ENCODE peak calls at places on chromosomes 13 and 19, in nine cellular contexts. D, K, A, Q, G, F, P, Z and L are unnamed samples.
A peak's percentile ranks its signal among the peaks of the same experiment; 100 is the strongest.

GRCh38 chr19:41926028-41926860 is 2.0 kb downstream of the ERFL start:
- DNase-seq in G (no peak), Q (no peak), D (no peak), P (no peak), Z (no peak), A (no peak), K (no peak), F (no peak), L (no peak)

GRCh38 chr13:42746846-42747245 is 34.5 kb upstream of the FAM216B start:
- DNase-seq in G (peak; percentile 33), Z (no peak), A (no peak), Q (no peak), P (peak; percentile 58), D (no peak), K (no peak), F (no peak), L (no peak)

GRCh38 chr13:114047358-114047881 is 73.5 kb upstream of the C13orf46 start:
- DNase-seq in D (no peak), Z (peak; percentile 63), A (no peak), K (no peak), P (peak; percentile 43), F (no peak), G (no peak), Q (no peak), L (peak; percentile 70)

GRCh38 chr13:97003071-97003470 is 8.8 kb upstream of the OXGR1 start:
- DNase-seq in Q (no peak), K (no peak), D (no peak), F (no peak), A (no peak), P (no peak), G (no peak), Z (peak; percentile 23), L (no peak)

GRCh38 chr19:47200530-47200929 is 30.5 kb downstream of the BBC3 start:
- DNase-seq in Q (no peak), K (no peak), Z (no peak), A (no peak), G (no peak), F (no peak), P (no peak), D (no peak), L (no peak)

GRCh38 chr13:41596190-41596589 is 138.8 kb downstream of the RGCC start:
- DNase-seq in A (no peak), P (peak; percentile 20), F (no peak), Q (no peak), K (no peak), D (no peak), Z (peak; percentile 24), G (no peak), L (no peak)

GRCh38 chr19:2912306-2912705 is 11.6 kb downstream of the ZNF57 start:
- DNase-seq in A (no peak), D (no peak), Z (no peak), P (no peak), Q (no peak), F (no peak), K (no peak), G (no peak), L (no peak)

GRCh38 chr13:98942485-98942884 is 35.4 kb downstream of the DOCK9 start:
- DNase-seq in F (no peak), K (no peak), Q (no peak), Z (no peak), A (no peak), P (no peak), G (peak; percentile 90), D (no peak), L (no peak)

GRCh38 chr13:98575009-98575866 is 1.7 kb downstream of the STK24 start:
- DNase-seq in Q (no peak), D (no peak), F (no peak), A (no peak), P (no peak), K (no peak), Z (peak; percentile 57), G (no peak), L (no peak)

GRCh38 chr13:98925949-98926348 is 51.9 kb downstream of the DOCK9 start:
- DNase-seq in D (no peak), K (no peak), F (no peak), Q (no peak), Z (no peak), A (no peak), P (no peak), G (no peak), L (no peak)

GRCh38 chr19:44570984-44571684 is 41.7 kb upstream of the CEACAM20 start:
- DNase-seq in Z (peak; percentile 83), Q (no peak), K (no peak), G (peak; percentile 72), D (no peak), A (peak; percentile 89), F (peak; percentile 71), P (peak; percentile 82), L (no peak)

GRCh38 chr13:54196684-54197083 is 1168.1 kb downstream of the OLFM4 start:
- DNase-seq in G (no peak), Z (no peak), D (no peak), K (no peak), P (no peak), A (no peak), Q (no peak), F (no peak), L (no peak)

GRCh38 chr19:5041168-5042038 is 72.5 kb downstream of the KDM4B start:
- DNase-seq in D (no peak), Z (no peak), G (no peak), P (no peak), F (no peak), Q (no peak), K (no peak), A (no peak), L (no peak)

GRCh38 chr13:79741006-79741405 is 260.1 kb downstream of the NDFIP2 start:
- DNase-seq in A (peak; percentile 63), Q (no peak), K (no peak), P (peak; percentile 71), G (peak; percentile 8), F (no peak), Z (peak; percentile 42), D (no peak), L (peak; percentile 42)

GRCh38 chr13:70253834-70254233 is 145.6 kb upstream of the KLHL1 start:
- DNase-seq in A (no peak), Z (peak; percentile 48), K (no peak), F (no peak), Q (no peak), G (peak; percentile 76), D (no peak), P (no peak), L (no peak)

GRCh38 chr13:106503272-106503671 is 32.2 kb downstream of the EFNB2 start:
- DNase-seq in A (no peak), D (no peak), G (no peak), P (no peak), Q (no peak), K (no peak), Z (no peak), F (no peak), L (no peak)

GRCh38 chr13:40024578-40024952 is 369.1 kb downstream of the COG6 start:
- DNase-seq in Q (no peak), D (no peak), G (no peak), P (no peak), F (no peak), K (no peak), A (no peak), Z (no peak), L (no peak)
- H3K4me3 ChIP-seq in Q (no peak overlapping the region), D (no peak overlapping the region), G (no peak overlapping the region), P (no peak overlapping the region), F (no peak overlapping the region), K (no peak overlapping the region), A (no peak overlapping the region), Z (peak overlapping the region; percentile 7), L (no peak overlapping the region)

DNA sequence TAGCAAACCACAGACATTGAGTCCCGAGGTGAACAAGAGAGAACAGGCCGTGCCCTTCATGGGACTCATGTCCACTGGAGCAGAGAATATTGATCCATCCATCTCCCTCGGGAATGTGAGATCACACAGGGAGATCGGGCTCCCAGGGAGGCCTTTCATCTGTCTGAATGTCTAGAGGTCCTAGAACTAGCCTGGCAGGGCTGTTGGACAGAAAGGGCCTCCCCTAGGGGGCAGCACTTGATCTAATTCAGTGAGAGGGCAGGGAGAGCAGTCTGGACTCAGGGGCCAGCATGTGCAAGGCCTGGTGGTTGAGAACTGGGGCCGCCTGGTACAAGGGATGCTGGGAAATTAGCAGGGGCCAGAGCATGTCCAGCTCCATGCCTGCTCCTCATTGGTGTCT is 4.3 kb downstream of the RUVBL2 start:
- DNase-seq in G (peak; percentile 40), Z (peak; percentile 70), K (no peak), A (peak; percentile 62), F (no peak), D (no peak), P (peak; percentile 45), Q (no peak), L (no peak)
- H3K27me3 ChIP-seq in G (no peaks in the 10 kb centered on the region), Z (no peaks in the 10 kb centered on the region), K (no peaks in the 10 kb centered on the region), A (no peaks in the 10 kb centered on the region), F (no peaks in the 10 kb centered on the region), D (no peaks in the 10 kb centered on the region), P (no peaks in the 10 kb centered on the region), Q (no peaks in the 10 kb centered on the region), L (no peaks in the 10 kb centered on the region)

DNA sequence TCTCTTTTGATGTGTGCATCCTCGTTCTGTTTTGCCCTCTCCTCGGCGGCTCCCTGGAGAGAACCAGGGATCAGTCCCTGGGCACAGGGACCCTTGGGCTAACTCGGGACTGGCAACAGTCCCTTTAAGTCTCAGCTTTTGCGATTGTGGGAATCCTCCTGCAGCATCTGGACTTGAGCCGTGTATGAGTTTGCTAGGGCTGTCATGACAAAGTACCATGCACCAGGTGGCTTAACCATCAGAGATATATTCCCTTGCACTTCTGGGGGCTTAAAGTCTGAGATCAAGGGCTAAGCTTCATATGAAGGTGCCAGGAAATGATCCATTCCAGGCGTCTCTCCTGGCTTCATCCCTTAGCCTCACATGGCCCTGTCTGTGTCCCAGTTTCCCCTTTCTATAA is 34.5 kb downstream of the ARHGEF18 start:
- DNase-seq in G (no peak), Z (no peak), K (no peak), A (no peak), F (no peak), P (no peak), D (no peak), Q (no peak), L (no peak)
- H3K36me3 ChIP-seq in G (no peaks in the 10 kb centered on the region), Z (peaks cover 4% of the 10 kb centered on the region), K (no peaks in the 10 kb centered on the region), A (no peaks in the 10 kb centered on the region), F (no peaks in the 10 kb centered on the region), P (no peaks in the 10 kb centered on the region), D (peaks cover 2% of the 10 kb centered on the region), Q (no peaks in the 10 kb centered on the region), L (no peaks in the 10 kb centered on the region)

DNA sequence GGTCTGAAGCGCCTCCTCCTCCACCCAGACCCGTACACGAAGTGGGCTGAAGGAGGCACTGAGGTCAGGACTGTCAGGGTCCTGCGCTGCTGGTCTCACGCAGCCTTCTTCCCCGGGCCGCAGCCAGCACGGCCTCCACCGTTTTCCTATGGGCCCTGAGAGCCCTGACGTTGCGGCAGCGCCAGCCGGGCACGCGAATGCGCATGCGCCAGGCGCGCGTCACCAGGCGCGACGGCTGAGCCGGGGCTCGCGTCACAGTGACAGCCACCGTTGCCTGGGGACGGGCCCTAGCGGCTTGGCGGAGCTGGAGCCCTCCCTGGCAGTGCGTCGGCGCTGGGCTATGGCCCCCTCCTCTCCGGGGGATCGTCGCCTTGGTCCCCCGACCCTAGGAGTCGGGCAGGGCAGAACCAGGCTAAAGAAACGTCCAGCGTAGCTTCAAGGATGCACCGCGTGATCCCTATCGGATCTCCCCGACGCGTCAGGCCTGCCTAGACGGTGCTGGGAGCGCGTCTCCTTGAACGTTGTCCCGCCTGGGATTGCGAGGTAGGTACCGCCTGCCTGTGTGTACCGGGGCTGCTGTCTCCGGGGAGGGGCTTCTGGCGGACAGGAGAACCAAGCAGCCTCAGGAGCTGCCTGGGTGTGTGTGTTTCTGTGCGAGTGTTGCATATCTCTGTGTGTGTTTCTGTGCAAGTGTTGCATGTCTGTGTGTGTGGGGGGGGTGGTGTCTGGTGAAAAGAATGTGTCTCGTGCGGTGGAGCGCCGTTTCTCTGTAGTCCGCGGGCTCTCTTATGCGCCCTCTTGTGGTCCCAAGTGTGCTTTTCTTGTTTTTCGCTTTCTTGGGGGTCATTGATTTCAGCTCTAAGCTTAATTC is 43.2 kb downstream of the ZNF571 start:
- DNase-seq in G (peak; percentile 40), D (peak; percentile 93), K (no peak), Z (no peak), F (no peak), A (no peak), Q (peak; percentile 50), P (peak; percentile 44), L (peak; percentile 18)
- H3K4me3 ChIP-seq in G (peak overlapping the region; percentile 82), D (peak overlapping the region; percentile 95), K (peak overlapping the region; percentile 30), Z (peak overlapping the region; percentile 65), F (peak overlapping the region; percentile 15), A (no peak overlapping the region), Q (peak overlapping the region; percentile 72), P (peak overlapping the region; percentile 80), L (peak overlapping the region; percentile 89)